ENCODE peak calls at places on chromosomes 1 and 21, in five cellular contexts. E, X, T, L and C are unnamed samples.

GRCh38 chr21:32868631-32869454 is 97.3 kb upstream of the PAXBP1 start:
- DNase-seq in L (no peak), T (no peak), X (no peak), E (peak; percentile 37), C (no peak)

GRCh38 chr1:26468911-26469310 is 3.3 kb upstream of the HMGN2 start:
- DNase-seq in T (no peak), E (no peak), L (no peak), X (no peak), C (no peak)

GRCh38 chr1:81313289-81313688 is 487.4 kb upstream of the ADGRL2 start:
- DNase-seq in T (no peak), E (no peak), X (no peak), L (no peak), C (no peak)

GRCh38 chr1:46370214-46370633 is 23.9 kb upstream of the FAAH start:
- DNase-seq in L (no peak), X (no peak), E (no peak), T (peak; percentile 40), C (no peak)

GRCh38 chr1:57674803-57675202 is 250.9 kb upstream of the DAB1 start:
- DNase-seq in E (no peak), X (no peak), L (no peak), T (no peak), C (no peak)

GRCh38 chr21:41965447-41966340 is 11.9 kb upstream of the C2CD2 start:
- DNase-seq in L (no peak), T (no peak), X (peak; percentile 3), E (no peak), C (no peak)

GRCh38 chr1:240719953-240720700 is 108.2 kb upstream of the GREM2 start:
- DNase-seq in X (no peak), E (no peak), L (no peak), T (no peak), C (no peak)

GRCh38 chr1:1847061-1847460 is 43.8 kb downstream of the GNB1 start:
- DNase-seq in X (no peak), T (no peak), L (no peak), E (no peak), C (no peak)

GRCh38 chr1:225476538-225476988 is 48.7 kb upstream of the LBR start:
- DNase-seq in L (no peak), X (no peak), E (no peak), T (no peak), C (no peak)

GRCh38 chr1:226638608-226639007 is 90.0 kb downstream of the STUM start:
- DNase-seq in T (no peak), X (no peak), E (no peak), L (no peak), C (no peak)

GRCh38 chr21:25934771-25935224 is 200.0 kb downstream of the GABPA start:
- DNase-seq in E (no peak), X (peak; percentile 71), L (no peak), T (peak; percentile 61), C (no peak)

GRCh38 chr1:118185083-118185899 is at the start of gene SPAG17:
- DNase-seq in L (no peak), E (peak; percentile 94), T (peak; percentile 76), X (peak; percentile 62), C (no peak)

GRCh38 chr1:185652348-185652747 is 81.8 kb upstream of the HMCN1 start:
- DNase-seq in T (no peak), X (no peak), L (no peak), E (no peak), C (no peak)

GRCh38 chr1:38244218-38244617 is 197.6 kb upstream of the POU3F1 start:
- DNase-seq in X (no peak), L (no peak), E (no peak), T (no peak), C (no peak)

GRCh38 chr21:42835611-42836401 is 43.5 kb downstream of the WDR4 start:
- DNase-seq in L (no peak), X (no peak), E (no peak), T (no peak), C (no peak)